ENCODE peak calls at places on chromosomes 16 and 17, in seven cellular contexts. One of them, this sample, is unnamed.

GRCh38 chr16:2337431-2338296 is 2.9 kb downstream of the ABCA3 start:
- DNase-seq in testis: no peak
- DNase-seq in CD8-positive, alpha-beta T cell: no peak
- DNase-seq in gastrocnemius medialis: no peak
- DNase-seq in astrocyte of the spinal cord: no peak
- DNase-seq in sigmoid colon: no peak
- DNase-seq in IMR-90: no peak
- DNase-seq in this sample: no peak

GRCh38 chr16:59259074-59259963 is 525.2 kb upstream of the GOT2 start:
- DNase-seq in gastrocnemius medialis: no peak
- DNase-seq in sigmoid colon: no peak
- DNase-seq in testis: no peak
- DNase-seq in CD8-positive, alpha-beta T cell: no peak
- DNase-seq in IMR-90: no peak
- DNase-seq in astrocyte of the spinal cord: peak; percentile 2
- DNase-seq in this sample: no peak

GRCh38 chr16:23914935-23915549 is 79.3 kb downstream of the PRKCB start:
- DNase-seq in sigmoid colon: peak; percentile 73
- DNase-seq in gastrocnemius medialis: no peak
- DNase-seq in IMR-90: no peak
- DNase-seq in testis: no peak
- DNase-seq in CD8-positive, alpha-beta T cell: no peak
- DNase-seq in astrocyte of the spinal cord: no peak
- DNase-seq in this sample: no peak

GRCh38 chr16:70747703-70748631 is 53.0 kb downstream of the VAC14 start:
- DNase-seq in sigmoid colon: no peak
- DNase-seq in CD8-positive, alpha-beta T cell: no peak
- DNase-seq in astrocyte of the spinal cord: peak; percentile 10
- DNase-seq in gastrocnemius medialis: no peak
- DNase-seq in testis: no peak
- DNase-seq in IMR-90: peak; percentile 16
- DNase-seq in this sample: no peak

GRCh38 chr17:28468781-28469180 is 4.7 kb upstream of the SLC13A2 start:
- DNase-seq in IMR-90: no peak
- DNase-seq in astrocyte of the spinal cord: no peak
- DNase-seq in gastrocnemius medialis: no peak
- DNase-seq in sigmoid colon: no peak
- DNase-seq in testis: no peak
- DNase-seq in CD8-positive, alpha-beta T cell: no peak
- DNase-seq in this sample: no peak

GRCh38 chr17:17981330-17981729 is 8.7 kb downstream of the DRC3 start:
- DNase-seq in testis: no peak
- DNase-seq in CD8-positive, alpha-beta T cell: no peak
- DNase-seq in sigmoid colon: no peak
- DNase-seq in IMR-90: no peak
- DNase-seq in gastrocnemius medialis: no peak
- DNase-seq in astrocyte of the spinal cord: no peak
- DNase-seq in this sample: no peak

GRCh38 chr17:15490634-15491261 is 23.3 kb upstream of the CDRT4 start:
- DNase-seq in testis: peak; percentile 55
- DNase-seq in CD8-positive, alpha-beta T cell: no peak
- DNase-seq in astrocyte of the spinal cord: peak; percentile 62
- DNase-seq in gastrocnemius medialis: peak; percentile 70
- DNase-seq in sigmoid colon: peak; percentile 87
- DNase-seq in IMR-90: peak; percentile 76
- DNase-seq in this sample: peak; percentile 81

GRCh38 chr16:2476345-2476720 is 1.4 kb downstream of the TBC1D24 start:
- DNase-seq in sigmoid colon: no peak
- DNase-seq in astrocyte of the spinal cord: no peak
- DNase-seq in CD8-positive, alpha-beta T cell: no peak
- DNase-seq in IMR-90: no peak
- DNase-seq in testis: no peak
- DNase-seq in gastrocnemius medialis: no peak
- DNase-seq in this sample: no peak

GRCh38 chr16:23171234-23171948 is 11.2 kb upstream of the SCNN1G start:
- DNase-seq in astrocyte of the spinal cord: peak; percentile 23
- DNase-seq in gastrocnemius medialis: no peak
- DNase-seq in CD8-positive, alpha-beta T cell: no peak
- DNase-seq in sigmoid colon: no peak
- DNase-seq in IMR-90: peak; percentile 15
- DNase-seq in testis: no peak
- DNase-seq in this sample: peak; percentile 16

GRCh38 chr16:48284772-48285409 is 37.6 kb upstream of the ABCC11 start:
- DNase-seq in CD8-positive, alpha-beta T cell: no peak
- DNase-seq in astrocyte of the spinal cord: no peak
- DNase-seq in IMR-90: no peak
- DNase-seq in gastrocnemius medialis: no peak
- DNase-seq in sigmoid colon: no peak
- DNase-seq in testis: no peak
- DNase-seq in this sample: no peak

GRCh38 chr17:10547351-10547750 is 2.1 kb downstream of the MYH2 start:
- DNase-seq in testis: no peak
- DNase-seq in gastrocnemius medialis: no peak
- DNase-seq in astrocyte of the spinal cord: no peak
- DNase-seq in IMR-90: no peak
- DNase-seq in sigmoid colon: no peak
- DNase-seq in CD8-positive, alpha-beta T cell: no peak
- DNase-seq in this sample: no peak

GRCh38 chr16:12651765-12652531 is 151.7 kb downstream of the CPPED1 start:
- DNase-seq in IMR-90: no peak
- DNase-seq in gastrocnemius medialis: no peak
- DNase-seq in CD8-positive, alpha-beta T cell: no peak
- DNase-seq in sigmoid colon: no peak
- DNase-seq in astrocyte of the spinal cord: no peak
- DNase-seq in testis: no peak
- DNase-seq in this sample: no peak

GRCh38 chr17:36149296-36149820 is 27.1 kb downstream of the TBC1D3B start:
- DNase-seq in sigmoid colon: peak; percentile 64
- DNase-seq in astrocyte of the spinal cord: peak; percentile 94
- DNase-seq in IMR-90: peak; percentile 33
- DNase-seq in CD8-positive, alpha-beta T cell: no peak
- DNase-seq in gastrocnemius medialis: peak; percentile 28
- DNase-seq in testis: peak; percentile 72
- DNase-seq in this sample: peak; percentile 63

GRCh38 chr17:36938566-36939058 is 1.3 kb downstream of the LHX1 start:
- DNase-seq in CD8-positive, alpha-beta T cell: no peak
- DNase-seq in astrocyte of the spinal cord: no peak
- DNase-seq in sigmoid colon: no peak
- DNase-seq in gastrocnemius medialis: no peak
- DNase-seq in IMR-90: no peak
- DNase-seq in testis: no peak
- DNase-seq in this sample: no peak

GRCh38 chr16:87086156-87086555 is 231.0 kb downstream of the C16orf95 start:
- DNase-seq in sigmoid colon: no peak
- DNase-seq in gastrocnemius medialis: no peak
- DNase-seq in CD8-positive, alpha-beta T cell: no peak
- DNase-seq in IMR-90: peak; percentile 67
- DNase-seq in astrocyte of the spinal cord: peak; percentile 83
- DNase-seq in testis: no peak
- DNase-seq in this sample: peak; percentile 74

GRCh38 chr16:50680907-50681885 is at the start of gene SNX20:
- DNase-seq in testis: peak; percentile 29
- DNase-seq in sigmoid colon: no peak
- DNase-seq in gastrocnemius medialis: no peak
- DNase-seq in IMR-90: no peak
- DNase-seq in astrocyte of the spinal cord: no peak
- DNase-seq in CD8-positive, alpha-beta T cell: peak; percentile 43
- DNase-seq in this sample: no peak

GRCh38 chr16:67397812-67398545 is 4.7 kb upstream of the TPPP3 start:
- DNase-seq in CD8-positive, alpha-beta T cell: no peak
- DNase-seq in gastrocnemius medialis: no peak
- DNase-seq in sigmoid colon: no peak
- DNase-seq in IMR-90: no peak
- DNase-seq in testis: no peak
- DNase-seq in astrocyte of the spinal cord: no peak
- DNase-seq in this sample: no peak
- TF ChIP-seq CTCF in CD8-positive, alpha-beta T cell: no peak
- TF ChIP-seq CTCF in gastrocnemius medialis: no peak
- TF ChIP-seq CTCF in sigmoid colon: no peak
- TF ChIP-seq CTCF in IMR-90: no peak
- TF ChIP-seq CTCF in testis: no peak
- TF ChIP-seq CTCF in astrocyte of the spinal cord: no peak
- TF ChIP-seq CTCF in this sample: no peak

GRCh38 chr17:45131616-45132301 is 556 bp downstream of the PLCD3 start:
- DNase-seq in astrocyte of the spinal cord: no peak
- DNase-seq in gastrocnemius medialis: no peak
- DNase-seq in CD8-positive, alpha-beta T cell: no peak
- DNase-seq in sigmoid colon: peak; percentile 79
- DNase-seq in IMR-90: no peak
- DNase-seq in testis: peak; percentile 63
- DNase-seq in this sample: no peak

GRCh38 chr17:45129940-45130639 is 2.2 kb downstream of the PLCD3 start:
- DNase-seq in astrocyte of the spinal cord: no peak
- DNase-seq in CD8-positive, alpha-beta T cell: no peak
- DNase-seq in IMR-90: peak; percentile 12
- DNase-seq in sigmoid colon: peak; percentile 63
- DNase-seq in testis: no peak
- DNase-seq in gastrocnemius medialis: peak; percentile 48
- DNase-seq in this sample: no peak

GRCh38 chr17:45132302-45132568 is at the start of gene PLCD3:
- DNase-seq in testis: no peak
- DNase-seq in gastrocnemius medialis: no peak
- DNase-seq in CD8-positive, alpha-beta T cell: no peak
- DNase-seq in IMR-90: no peak
- DNase-seq in sigmoid colon: no peak
- DNase-seq in astrocyte of the spinal cord: no peak
- DNase-seq in this sample: no peak

GRCh38 chr17:45130640-45131293 is 1.5 kb downstream of the PLCD3 start:
- DNase-seq in gastrocnemius medialis: no peak
- DNase-seq in IMR-90: no peak
- DNase-seq in CD8-positive, alpha-beta T cell: no peak
- DNase-seq in sigmoid colon: peak; percentile 64
- DNase-seq in testis: no peak
- DNase-seq in astrocyte of the spinal cord: no peak
- DNase-seq in this sample: no peak

GRCh38 chr17:45131294-45131615 is 1.1 kb downstream of the PLCD3 start:
- DNase-seq in testis: no peak
- DNase-seq in sigmoid colon: no peak
- DNase-seq in IMR-90: no peak
- DNase-seq in astrocyte of the spinal cord: no peak
- DNase-seq in CD8-positive, alpha-beta T cell: no peak
- DNase-seq in gastrocnemius medialis: no peak
- DNase-seq in this sample: no peak
- H3K4me3 ChIP-seq in testis: peak overlapping the region; percentile 97
- H3K4me3 ChIP-seq in sigmoid colon: peak overlapping the region; percentile 84
- H3K4me3 ChIP-seq in IMR-90: peak overlapping the region; percentile 84
- H3K4me3 ChIP-seq in astrocyte of the spinal cord: peak overlapping the region; percentile 87
- H3K4me3 ChIP-seq in CD8-positive, alpha-beta T cell: no peak overlapping the region
- H3K4me3 ChIP-seq in gastrocnemius medialis: peak overlapping the region; percentile 98
- H3K4me3 ChIP-seq in this sample: peak overlapping the region; percentile 89

GRCh38 chr17:42744806-42745617 is at the start of gene EZH1:
- DNase-seq in testis: peak; percentile 90
- DNase-seq in sigmoid colon: peak; percentile 95
- DNase-seq in CD8-positive, alpha-beta T cell: peak; percentile 82
- DNase-seq in gastrocnemius medialis: peak; percentile 74
- DNase-seq in IMR-90: peak; percentile 86
- DNase-seq in astrocyte of the spinal cord: peak; percentile 91
- DNase-seq in this sample: peak; percentile 85

GRCh38 chr17:42748202-42748905 is 3.5 kb upstream of the EZH1 start:
- DNase-seq in sigmoid colon: peak; percentile 82
- DNase-seq in CD8-positive, alpha-beta T cell: no peak
- DNase-seq in testis: peak; percentile 58
- DNase-seq in IMR-90: no peak
- DNase-seq in astrocyte of the spinal cord: no peak
- DNase-seq in gastrocnemius medialis: no peak
- DNase-seq in this sample: no peak

GRCh38 chr17:42740699-42741098 is 4.1 kb downstream of the EZH1 start:
- DNase-seq in IMR-90: no peak
- DNase-seq in testis: no peak
- DNase-seq in sigmoid colon: no peak
- DNase-seq in CD8-positive, alpha-beta T cell: no peak
- DNase-seq in astrocyte of the spinal cord: no peak
- DNase-seq in gastrocnemius medialis: no peak
- DNase-seq in this sample: no peak

GRCh38 chr17:42743595-42744282 is 1.1 kb downstream of the EZH1 start:
- DNase-seq in CD8-positive, alpha-beta T cell: no peak
- DNase-seq in sigmoid colon: no peak
- DNase-seq in gastrocnemius medialis: no peak
- DNase-seq in astrocyte of the spinal cord: no peak
- DNase-seq in IMR-90: no peak
- DNase-seq in testis: no peak
- DNase-seq in this sample: no peak

DNA sequence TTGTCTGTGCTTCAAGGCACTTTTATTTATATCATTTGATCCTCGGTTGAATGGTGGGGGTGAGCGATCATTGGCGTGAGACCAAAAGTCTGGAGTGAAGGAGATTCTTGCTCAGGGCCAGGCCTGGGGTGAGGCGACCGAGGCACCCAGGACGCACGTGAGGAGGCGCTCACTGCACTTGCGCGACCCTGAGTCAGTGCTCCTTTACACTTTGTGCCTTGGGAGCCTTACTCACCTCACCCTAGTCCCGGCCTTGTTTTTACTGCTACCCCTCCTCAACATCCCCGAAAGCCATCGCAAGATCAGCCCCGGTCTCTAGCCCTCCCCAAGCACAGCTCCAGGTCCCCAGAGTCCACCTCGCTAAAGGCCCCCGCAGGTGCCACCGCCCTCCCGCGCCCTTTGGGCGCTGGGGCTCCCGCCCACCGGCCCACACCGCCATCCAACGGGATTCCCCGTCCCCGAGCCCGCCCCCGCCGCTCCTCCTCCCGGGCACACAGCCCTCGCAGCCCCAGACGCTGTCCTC is 496 bp downstream of the EZH1 start:
- DNase-seq in gastrocnemius medialis: peak; percentile 79
- DNase-seq in CD8-positive, alpha-beta T cell: no peak
- DNase-seq in IMR-90: peak; percentile 41
- DNase-seq in sigmoid colon: peak; percentile 91
- DNase-seq in testis: peak; percentile 82
- DNase-seq in astrocyte of the spinal cord: peak; percentile 36
- DNase-seq in this sample: peak; percentile 38
- TF ChIP-seq CTCF in gastrocnemius medialis: no peak
- TF ChIP-seq CTCF in CD8-positive, alpha-beta T cell: no peak
- TF ChIP-seq CTCF in IMR-90: no peak
- TF ChIP-seq CTCF in sigmoid colon: no peak
- TF ChIP-seq CTCF in testis: no peak
- TF ChIP-seq CTCF in astrocyte of the spinal cord: no peak
- TF ChIP-seq CTCF in this sample: no peak

DNA sequence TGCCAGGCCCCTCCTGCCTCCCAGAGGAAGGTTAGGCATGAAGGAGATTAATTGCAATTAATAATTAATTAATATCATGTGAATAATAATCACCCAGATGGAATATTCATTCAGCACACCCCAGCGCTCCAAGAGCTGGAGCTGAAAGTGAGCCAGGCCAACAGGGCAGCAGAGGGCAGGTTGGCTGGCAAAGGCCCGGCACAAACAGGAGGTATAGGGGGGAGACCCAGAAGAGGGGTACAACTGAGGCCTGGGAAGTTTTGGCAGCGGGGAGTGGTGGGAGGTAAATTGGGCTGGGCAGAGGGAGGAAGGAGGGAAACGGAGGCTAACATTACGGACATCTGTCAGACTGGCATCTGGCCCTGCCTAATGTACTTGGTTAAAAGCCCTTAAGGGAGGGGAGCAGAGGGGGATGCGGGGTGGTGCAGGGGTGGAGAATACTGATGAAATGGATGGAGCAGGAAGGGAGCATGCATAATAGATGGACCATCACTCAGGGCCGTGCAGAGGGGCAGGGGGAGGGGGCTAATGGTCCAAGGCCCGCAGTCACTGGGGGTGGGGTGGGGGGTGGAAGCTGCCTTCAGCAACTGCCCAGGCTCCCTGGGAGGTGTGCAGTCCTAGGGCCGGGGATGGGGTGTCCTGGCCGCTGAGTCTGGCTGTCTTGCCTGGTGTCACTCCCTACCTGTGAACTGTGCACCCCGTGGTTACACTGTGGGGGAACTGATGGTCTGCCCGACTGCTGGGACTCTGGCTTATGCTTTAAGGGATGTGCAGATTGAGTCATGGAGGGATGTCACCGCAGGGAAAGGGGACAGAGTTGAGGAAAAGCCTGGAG is 1.9 kb downstream of the ADAM11 start:
- DNase-seq in sigmoid colon: no peak
- DNase-seq in IMR-90: no peak
- DNase-seq in gastrocnemius medialis: no peak
- DNase-seq in astrocyte of the spinal cord: no peak
- DNase-seq in CD8-positive, alpha-beta T cell: no peak
- DNase-seq in testis: no peak
- DNase-seq in this sample: no peak
- H3K4me3 ChIP-seq in sigmoid colon: no peak overlapping the region
- H3K4me3 ChIP-seq in IMR-90: no peak overlapping the region
- H3K4me3 ChIP-seq in gastrocnemius medialis: no peak overlapping the region
- H3K4me3 ChIP-seq in astrocyte of the spinal cord: no peak overlapping the region
- H3K4me3 ChIP-seq in CD8-positive, alpha-beta T cell: no peak overlapping the region
- H3K4me3 ChIP-seq in testis: no peak overlapping the region
- H3K4me3 ChIP-seq in this sample: no peak overlapping the region

This sample was measured in fibroblast of the aortic adventitia.